ENCODE peak calls at places on chromosomes 4 and X, in five cellular contexts. L is cardiac septum; P is Right ventricle myocardium superior; J is GM13976; C is stimulated activated CD4-positive, alpha-beta T cell treated with anti-CD3 and anti-CD28 coated beads, Interleukin-12 subunit alpha, Interleukin-12 subunit beta, amount 100 ng/mL, for 24 hours. Y is an unnamed sample.
A peak's percentile ranks its signal among the peaks of the same experiment; 100 is the strongest.

GRCh38 chrX:152149648-152150047 is 11.3 kb upstream of the MAGEA10 start:
- DNase-seq in L (no peak), P (no peak), J (no peak), C (no peak), Y (no peak)

GRCh38 chrX:38087594-38087993 is 81.2 kb downstream of the SYTL5 start:
- DNase-seq in L (no peak), P (no peak), J (no peak), C (no peak), Y (no peak)

GRCh38 chr4:123995939-123996338 is 599.3 kb downstream of the SPRY1 start:
- DNase-seq in L (no peak), P (no peak), J (no peak), C (no peak), Y (no peak)

GRCh38 chrX:153755136-153755535 is 8.9 kb upstream of the PLXNB3 start:
- DNase-seq in L (peak; percentile 12), P (no peak), J (no peak), C (no peak), Y (no peak)

GRCh38 chr4:24226018-24226417 is 336.2 kb upstream of the PPARGC1A start:
- DNase-seq in L (no peak), P (no peak), J (no peak), C (no peak), Y (no peak)

GRCh38 chrX:15310117-15310516 is 5.3 kb downstream of the ASB11 start:
- DNase-seq in L (no peak), P (no peak), J (no peak), C (no peak), Y (no peak)

GRCh38 chrX:101394372-101394771 is 3.6 kb downstream of the RPL36A start:
- DNase-seq in L (no peak), P (no peak), J (no peak), C (no peak), Y (no peak)

GRCh38 chr4:152352645-152353116 is 183.2 kb downstream of the FBXW7 start:
- DNase-seq in L (no peak), P (peak; percentile 42), J (peak; percentile 15), C (no peak), Y (peak; percentile 78)

GRCh38 chr4:145734051-145734450 is 54.1 kb downstream of the C4orf51 start:
- DNase-seq in L (no peak), P (no peak), J (no peak), C (no peak), Y (no peak)

GRCh38 chr4:128358903-128359260 is 71.3 kb upstream of the PGRMC2 start:
- DNase-seq in L (no peak), P (no peak), J (no peak), C (no peak), Y (no peak)

GRCh38 chr4:38667005-38667771 is 3.2 kb downstream of the KLF3 start:
- DNase-seq in L (no peak), P (peak; percentile 73), J (peak; percentile 49), C (no peak), Y (peak; percentile 88)

GRCh38 chr4:54318904-54319303 is 89.8 kb downstream of the PDGFRA start:
- DNase-seq in L (no peak), P (no peak), J (peak; percentile 32), C (no peak), Y (no peak)

GRCh38 chrX:21438792-21439191 is 64.6 kb downstream of the CNKSR2 start:
- DNase-seq in L (no peak), P (no peak), J (no peak), C (no peak), Y (no peak)

GRCh38 chrX:46381630-46382029 is 163.6 kb downstream of the ZNF674 start:
- DNase-seq in L (no peak), P (no peak), J (peak; percentile 21), C (peak; percentile 17), Y (no peak)